ENCODE peak calls at places on chromosomes 7 and 10, in six cellular contexts. One of them, this sample, is unnamed.

GRCh38 chr7:135180122-135180521 is 9.6 kb upstream of the CYREN start:
- DNase-seq in cardiac fibroblast: no peak
- DNase-seq in T-helper 2 cell: no peak
- DNase-seq in activated CD4-positive, alpha-beta memory T cell treated with anti-CD3 and anti-CD28 coated beads, Interleukin-2, amount 10 ng/mL, durations not matched to agents 7 days and 5 days: no peak
- DNase-seq in iris pigment epithelial cell: no peak
- DNase-seq in posterior vena cava: no peak
- DNase-seq in this sample: no peak

GRCh38 chr10:58278962-58279307 is 10.0 kb downstream of the CISD1 start:
- DNase-seq in cardiac fibroblast: no peak
- DNase-seq in T-helper 2 cell: no peak
- DNase-seq in activated CD4-positive, alpha-beta memory T cell treated with anti-CD3 and anti-CD28 coated beads, Interleukin-2, amount 10 ng/mL, durations not matched to agents 7 days and 5 days: no peak
- DNase-seq in iris pigment epithelial cell: no peak
- DNase-seq in posterior vena cava: no peak
- DNase-seq in this sample: no peak

GRCh38 chr7:153066711-153067110 is 307.2 kb downstream of the ACTR3B start:
- DNase-seq in cardiac fibroblast: no peak
- DNase-seq in T-helper 2 cell: no peak
- DNase-seq in activated CD4-positive, alpha-beta memory T cell treated with anti-CD3 and anti-CD28 coated beads, Interleukin-2, amount 10 ng/mL, durations not matched to agents 7 days and 5 days: no peak
- DNase-seq in iris pigment epithelial cell: no peak
- DNase-seq in posterior vena cava: no peak
- DNase-seq in this sample: no peak

GRCh38 chr10:75655791-75656451 is 224.5 kb downstream of the LRMDA start:
- DNase-seq in cardiac fibroblast: peak
- DNase-seq in T-helper 2 cell: no peak
- DNase-seq in activated CD4-positive, alpha-beta memory T cell treated with anti-CD3 and anti-CD28 coated beads, Interleukin-2, amount 10 ng/mL, durations not matched to agents 7 days and 5 days: no peak
- DNase-seq in iris pigment epithelial cell: peak
- DNase-seq in posterior vena cava: no peak
- DNase-seq in this sample: no peak

GRCh38 chr7:127937066-127937680 is 94.1 kb downstream of the LRRC4 start:
- DNase-seq in cardiac fibroblast: no peak
- DNase-seq in T-helper 2 cell: no peak
- DNase-seq in activated CD4-positive, alpha-beta memory T cell treated with anti-CD3 and anti-CD28 coated beads, Interleukin-2, amount 10 ng/mL, durations not matched to agents 7 days and 5 days: no peak
- DNase-seq in iris pigment epithelial cell: no peak
- DNase-seq in posterior vena cava: no peak
- DNase-seq in this sample: no peak

GRCh38 chr10:20473361-20473760 is 423.8 kb downstream of the NEBL start:
- DNase-seq in cardiac fibroblast: peak
- DNase-seq in T-helper 2 cell: no peak
- DNase-seq in activated CD4-positive, alpha-beta memory T cell treated with anti-CD3 and anti-CD28 coated beads, Interleukin-2, amount 10 ng/mL, durations not matched to agents 7 days and 5 days: no peak
- DNase-seq in iris pigment epithelial cell: peak
- DNase-seq in posterior vena cava: no peak
- DNase-seq in this sample: no peak

GRCh38 chr10:92544296-92544695 is 29.6 kb downstream of the IDE start:
- DNase-seq in cardiac fibroblast: no peak
- DNase-seq in T-helper 2 cell: no peak
- DNase-seq in activated CD4-positive, alpha-beta memory T cell treated with anti-CD3 and anti-CD28 coated beads, Interleukin-2, amount 10 ng/mL, durations not matched to agents 7 days and 5 days: no peak
- DNase-seq in iris pigment epithelial cell: peak
- DNase-seq in posterior vena cava: no peak
- DNase-seq in this sample: peak

GRCh38 chr10:100501423-100501822 is 18.2 kb downstream of the SEC31B start:
- DNase-seq in cardiac fibroblast: peak
- DNase-seq in T-helper 2 cell: no peak
- DNase-seq in activated CD4-positive, alpha-beta memory T cell treated with anti-CD3 and anti-CD28 coated beads, Interleukin-2, amount 10 ng/mL, durations not matched to agents 7 days and 5 days: no peak
- DNase-seq in iris pigment epithelial cell: peak
- DNase-seq in posterior vena cava: no peak
- DNase-seq in this sample: no peak

GRCh38 chr7:24227068-24227467 is 56.9 kb upstream of the NPY start:
- DNase-seq in cardiac fibroblast: no peak
- DNase-seq in T-helper 2 cell: no peak
- DNase-seq in activated CD4-positive, alpha-beta memory T cell treated with anti-CD3 and anti-CD28 coated beads, Interleukin-2, amount 10 ng/mL, durations not matched to agents 7 days and 5 days: no peak
- DNase-seq in iris pigment epithelial cell: no peak
- DNase-seq in posterior vena cava: no peak
- DNase-seq in this sample: no peak

GRCh38 chr7:29350351-29350750 is 155.8 kb downstream of the CHN2 start:
- DNase-seq in cardiac fibroblast: no peak
- DNase-seq in T-helper 2 cell: no peak
- DNase-seq in activated CD4-positive, alpha-beta memory T cell treated with anti-CD3 and anti-CD28 coated beads, Interleukin-2, amount 10 ng/mL, durations not matched to agents 7 days and 5 days: no peak
- DNase-seq in iris pigment epithelial cell: no peak
- DNase-seq in posterior vena cava: no peak
- DNase-seq in this sample: no peak

GRCh38 chr10:19767876-19768275 is 48.4 kb upstream of the PLXDC2 start:
- DNase-seq in cardiac fibroblast: no peak
- DNase-seq in T-helper 2 cell: no peak
- DNase-seq in activated CD4-positive, alpha-beta memory T cell treated with anti-CD3 and anti-CD28 coated beads, Interleukin-2, amount 10 ng/mL, durations not matched to agents 7 days and 5 days: no peak
- DNase-seq in iris pigment epithelial cell: no peak
- DNase-seq in posterior vena cava: no peak
- DNase-seq in this sample: no peak

GRCh38 chr7:105932835-105933477 is 30.1 kb upstream of the CDHR3 start:
- DNase-seq in cardiac fibroblast: peak
- DNase-seq in T-helper 2 cell: no peak
- DNase-seq in activated CD4-positive, alpha-beta memory T cell treated with anti-CD3 and anti-CD28 coated beads, Interleukin-2, amount 10 ng/mL, durations not matched to agents 7 days and 5 days: no peak
- DNase-seq in iris pigment epithelial cell: peak
- DNase-seq in posterior vena cava: no peak
- DNase-seq in this sample: no peak

GRCh38 chr7:30313348-30313747 is 29.0 kb downstream of the ZNRF2 start:
- DNase-seq in cardiac fibroblast: peak
- DNase-seq in T-helper 2 cell: no peak
- DNase-seq in activated CD4-positive, alpha-beta memory T cell treated with anti-CD3 and anti-CD28 coated beads, Interleukin-2, amount 10 ng/mL, durations not matched to agents 7 days and 5 days: no peak
- DNase-seq in iris pigment epithelial cell: no peak
- DNase-seq in posterior vena cava: no peak
- DNase-seq in this sample: no peak

GRCh38 chr7:100687740-100688592 is 6.1 kb downstream of the GIGYF1 start:
- DNase-seq in cardiac fibroblast: peak
- DNase-seq in T-helper 2 cell: no peak
- DNase-seq in activated CD4-positive, alpha-beta memory T cell treated with anti-CD3 and anti-CD28 coated beads, Interleukin-2, amount 10 ng/mL, durations not matched to agents 7 days and 5 days: no peak
- DNase-seq in iris pigment epithelial cell: peak
- DNase-seq in posterior vena cava: no peak
- DNase-seq in this sample: no peak

GRCh38 chr10:63699785-63700184 is 178.6 kb downstream of the REEP3 start:
- DNase-seq in cardiac fibroblast: peak
- DNase-seq in T-helper 2 cell: no peak
- DNase-seq in activated CD4-positive, alpha-beta memory T cell treated with anti-CD3 and anti-CD28 coated beads, Interleukin-2, amount 10 ng/mL, durations not matched to agents 7 days and 5 days: no peak
- DNase-seq in iris pigment epithelial cell: peak
- DNase-seq in posterior vena cava: no peak
- DNase-seq in this sample: no peak

GRCh38 chr10:86046845-86047460 is 319.6 kb downstream of the GRID1 start:
- DNase-seq in cardiac fibroblast: no peak
- DNase-seq in T-helper 2 cell: no peak
- DNase-seq in activated CD4-positive, alpha-beta memory T cell treated with anti-CD3 and anti-CD28 coated beads, Interleukin-2, amount 10 ng/mL, durations not matched to agents 7 days and 5 days: no peak
- DNase-seq in iris pigment epithelial cell: no peak
- DNase-seq in posterior vena cava: no peak
- DNase-seq in this sample: no peak

GRCh38 chr7:17456541-17456940 is 158.1 kb downstream of the AHR start:
- DNase-seq in cardiac fibroblast: peak
- DNase-seq in T-helper 2 cell: no peak
- DNase-seq in activated CD4-positive, alpha-beta memory T cell treated with anti-CD3 and anti-CD28 coated beads, Interleukin-2, amount 10 ng/mL, durations not matched to agents 7 days and 5 days: no peak
- DNase-seq in iris pigment epithelial cell: peak
- DNase-seq in posterior vena cava: no peak
- DNase-seq in this sample: no peak

GRCh38 chr10:100370561-100370975 is 23.5 kb downstream of the SCD start:
- DNase-seq in cardiac fibroblast: peak
- DNase-seq in T-helper 2 cell: no peak
- DNase-seq in activated CD4-positive, alpha-beta memory T cell treated with anti-CD3 and anti-CD28 coated beads, Interleukin-2, amount 10 ng/mL, durations not matched to agents 7 days and 5 days: peak
- DNase-seq in iris pigment epithelial cell: no peak
- DNase-seq in posterior vena cava: no peak
- DNase-seq in this sample: peak

GRCh38 chr7:15938153-15938552 is 251.7 kb upstream of the MEOX2 start:
- DNase-seq in cardiac fibroblast: no peak
- DNase-seq in T-helper 2 cell: no peak
- DNase-seq in activated CD4-positive, alpha-beta memory T cell treated with anti-CD3 and anti-CD28 coated beads, Interleukin-2, amount 10 ng/mL, durations not matched to agents 7 days and 5 days: no peak
- DNase-seq in iris pigment epithelial cell: no peak
- DNase-seq in posterior vena cava: no peak
- DNase-seq in this sample: no peak

GRCh38 chr7:151251328-151251925 is 2.9 kb upstream of the SMARCD3 start:
- DNase-seq in cardiac fibroblast: peak
- DNase-seq in T-helper 2 cell: no peak
- DNase-seq in activated CD4-positive, alpha-beta memory T cell treated with anti-CD3 and anti-CD28 coated beads, Interleukin-2, amount 10 ng/mL, durations not matched to agents 7 days and 5 days: no peak
- DNase-seq in iris pigment epithelial cell: peak
- DNase-seq in posterior vena cava: no peak
- DNase-seq in this sample: no peak

GRCh38 chr7:40099837-40100236 is 34.6 kb downstream of the MPLKIP start:
- DNase-seq in cardiac fibroblast: no peak
- DNase-seq in T-helper 2 cell: no peak
- DNase-seq in activated CD4-positive, alpha-beta memory T cell treated with anti-CD3 and anti-CD28 coated beads, Interleukin-2, amount 10 ng/mL, durations not matched to agents 7 days and 5 days: no peak
- DNase-seq in iris pigment epithelial cell: no peak
- DNase-seq in posterior vena cava: no peak
- DNase-seq in this sample: no peak

GRCh38 chr10:96242822-96243221 is 28.5 kb downstream of the BLNK start:
- DNase-seq in cardiac fibroblast: no peak
- DNase-seq in T-helper 2 cell: no peak
- DNase-seq in activated CD4-positive, alpha-beta memory T cell treated with anti-CD3 and anti-CD28 coated beads, Interleukin-2, amount 10 ng/mL, durations not matched to agents 7 days and 5 days: no peak
- DNase-seq in iris pigment epithelial cell: no peak
- DNase-seq in posterior vena cava: no peak
- DNase-seq in this sample: no peak

GRCh38 chr7:18866359-18867036 is 250.9 kb downstream of the TWIST1 start:
- DNase-seq in cardiac fibroblast: peak
- DNase-seq in T-helper 2 cell: no peak
- DNase-seq in activated CD4-positive, alpha-beta memory T cell treated with anti-CD3 and anti-CD28 coated beads, Interleukin-2, amount 10 ng/mL, durations not matched to agents 7 days and 5 days: no peak
- DNase-seq in iris pigment epithelial cell: peak
- DNase-seq in posterior vena cava: peak
- DNase-seq in this sample: no peak

GRCh38 chr10:122463466-122464157 is 2.3 kb downstream of the HTRA1 start:
- DNase-seq in cardiac fibroblast: no peak
- DNase-seq in T-helper 2 cell: no peak
- DNase-seq in activated CD4-positive, alpha-beta memory T cell treated with anti-CD3 and anti-CD28 coated beads, Interleukin-2, amount 10 ng/mL, durations not matched to agents 7 days and 5 days: no peak
- DNase-seq in iris pigment epithelial cell: no peak
- DNase-seq in posterior vena cava: no peak
- DNase-seq in this sample: no peak

GRCh38 chr7:4162845-4163564 is 519.1 kb upstream of the FOXK1 start:
- DNase-seq in cardiac fibroblast: no peak
- DNase-seq in T-helper 2 cell: no peak
- DNase-seq in activated CD4-positive, alpha-beta memory T cell treated with anti-CD3 and anti-CD28 coated beads, Interleukin-2, amount 10 ng/mL, durations not matched to agents 7 days and 5 days: no peak
- DNase-seq in iris pigment epithelial cell: no peak
- DNase-seq in posterior vena cava: no peak
- DNase-seq in this sample: no peak

GRCh38 chr7:50818324-50818723 is 35.6 kb upstream of the GRB10 start:
- DNase-seq in cardiac fibroblast: peak
- DNase-seq in T-helper 2 cell: no peak
- DNase-seq in activated CD4-positive, alpha-beta memory T cell treated with anti-CD3 and anti-CD28 coated beads, Interleukin-2, amount 10 ng/mL, durations not matched to agents 7 days and 5 days: no peak
- DNase-seq in iris pigment epithelial cell: no peak
- DNase-seq in posterior vena cava: no peak
- DNase-seq in this sample: no peak

GRCh38 chr10:11631890-11632587 is 20.6 kb upstream of the USP6NL start:
- DNase-seq in cardiac fibroblast: no peak
- DNase-seq in T-helper 2 cell: no peak
- DNase-seq in activated CD4-positive, alpha-beta memory T cell treated with anti-CD3 and anti-CD28 coated beads, Interleukin-2, amount 10 ng/mL, durations not matched to agents 7 days and 5 days: peak
- DNase-seq in iris pigment epithelial cell: no peak
- DNase-seq in posterior vena cava: no peak
- DNase-seq in this sample: no peak

GRCh38 chr7:22651534-22652243 is 75.3 kb upstream of the IL6 start:
- DNase-seq in cardiac fibroblast: peak
- DNase-seq in T-helper 2 cell: no peak
- DNase-seq in activated CD4-positive, alpha-beta memory T cell treated with anti-CD3 and anti-CD28 coated beads, Interleukin-2, amount 10 ng/mL, durations not matched to agents 7 days and 5 days: no peak
- DNase-seq in iris pigment epithelial cell: peak
- DNase-seq in posterior vena cava: no peak
- DNase-seq in this sample: no peak

GRCh38 chr10:124944982-124945381 is 3.1 kb downstream of the ZRANB1 start:
- DNase-seq in cardiac fibroblast: peak
- DNase-seq in T-helper 2 cell: no peak
- DNase-seq in activated CD4-positive, alpha-beta memory T cell treated with anti-CD3 and anti-CD28 coated beads, Interleukin-2, amount 10 ng/mL, durations not matched to agents 7 days and 5 days: no peak
- DNase-seq in iris pigment epithelial cell: peak
- DNase-seq in posterior vena cava: no peak
- DNase-seq in this sample: no peak

GRCh38 chr10:103278862-103279298 is 1.9 kb downstream of the INA start:
- DNase-seq in cardiac fibroblast: peak
- DNase-seq in T-helper 2 cell: no peak
- DNase-seq in activated CD4-positive, alpha-beta memory T cell treated with anti-CD3 and anti-CD28 coated beads, Interleukin-2, amount 10 ng/mL, durations not matched to agents 7 days and 5 days: peak
- DNase-seq in iris pigment epithelial cell: peak
- DNase-seq in posterior vena cava: no peak
- DNase-seq in this sample: no peak

GRCh38 chr10:102407641-102407943 is 11.0 kb downstream of the PSD start:
- DNase-seq in cardiac fibroblast: no peak
- DNase-seq in T-helper 2 cell: no peak
- DNase-seq in activated CD4-positive, alpha-beta memory T cell treated with anti-CD3 and anti-CD28 coated beads, Interleukin-2, amount 10 ng/mL, durations not matched to agents 7 days and 5 days: no peak
- DNase-seq in iris pigment epithelial cell: no peak
- DNase-seq in posterior vena cava: no peak
- DNase-seq in this sample: no peak

GRCh38 chr10:31011017-31011659 is 20.5 kb downstream of the ZNF438 start:
- DNase-seq in cardiac fibroblast: no peak
- DNase-seq in T-helper 2 cell: no peak
- DNase-seq in activated CD4-positive, alpha-beta memory T cell treated with anti-CD3 and anti-CD28 coated beads, Interleukin-2, amount 10 ng/mL, durations not matched to agents 7 days and 5 days: no peak
- DNase-seq in iris pigment epithelial cell: no peak
- DNase-seq in posterior vena cava: no peak
- DNase-seq in this sample: no peak

GRCh38 chr10:3236644-3237043 is 64.1 kb upstream of the PITRM1 start:
- DNase-seq in cardiac fibroblast: no peak
- DNase-seq in T-helper 2 cell: no peak
- DNase-seq in activated CD4-positive, alpha-beta memory T cell treated with anti-CD3 and anti-CD28 coated beads, Interleukin-2, amount 10 ng/mL, durations not matched to agents 7 days and 5 days: no peak
- DNase-seq in iris pigment epithelial cell: no peak
- DNase-seq in posterior vena cava: no peak
- DNase-seq in this sample: no peak

This sample was measured in AML-193.